ENCODE peak calls at places on chromosomes 13 and 19, in nine cellular contexts. One of them, this sample, is unnamed.

GRCh38 chr19:50427997-50428425 is 4.7 kb upstream of the MYBPC2 start:
- DNase-seq in frontal cortex: peak
- DNase-seq in LoVo: no peak
- DNase-seq in fibroblast of the aortic adventitia: peak
- DNase-seq in head of caudate nucleus: peak
- DNase-seq in IMR-90: peak
- DNase-seq in left lung: peak
- DNase-seq in fibroblast of pulmonary artery: peak
- DNase-seq in HT1080: no peak
- DNase-seq in this sample: peak

GRCh38 chr13:20475927-20476691 is 49.5 kb downstream of the CRYL1 start:
- DNase-seq in LoVo: no peak
- DNase-seq in head of caudate nucleus: no peak
- DNase-seq in left lung: no peak
- DNase-seq in IMR-90: no peak
- DNase-seq in fibroblast of pulmonary artery: no peak
- DNase-seq in frontal cortex: no peak
- DNase-seq in HT1080: peak
- DNase-seq in fibroblast of the aortic adventitia: no peak
- DNase-seq in this sample: no peak

GRCh38 chr13:73223372-73223781 is 164.6 kb downstream of the KLF5 start:
- DNase-seq in head of caudate nucleus: no peak
- DNase-seq in IMR-90: no peak
- DNase-seq in HT1080: no peak
- DNase-seq in LoVo: peak
- DNase-seq in fibroblast of the aortic adventitia: no peak
- DNase-seq in fibroblast of pulmonary artery: no peak
- DNase-seq in left lung: no peak
- DNase-seq in frontal cortex: no peak
- DNase-seq in this sample: no peak

GRCh38 chr13:49300716-49301589 is 53.2 kb downstream of the CDADC1 start:
- DNase-seq in HT1080: peak
- DNase-seq in fibroblast of the aortic adventitia: peak
- DNase-seq in fibroblast of pulmonary artery: peak
- DNase-seq in LoVo: peak
- DNase-seq in left lung: no peak
- DNase-seq in head of caudate nucleus: peak
- DNase-seq in frontal cortex: peak
- DNase-seq in IMR-90: peak
- DNase-seq in this sample: peak

GRCh38 chr13:76245216-76245615 is 609.1 kb downstream of the LMO7 start:
- DNase-seq in fibroblast of the aortic adventitia: no peak
- DNase-seq in left lung: no peak
- DNase-seq in IMR-90: no peak
- DNase-seq in LoVo: no peak
- DNase-seq in fibroblast of pulmonary artery: no peak
- DNase-seq in HT1080: no peak
- DNase-seq in frontal cortex: no peak
- DNase-seq in head of caudate nucleus: no peak
- DNase-seq in this sample: no peak

GRCh38 chr13:113603116-113603710 is 18.7 kb downstream of the TFDP1 start:
- DNase-seq in HT1080: no peak
- DNase-seq in LoVo: no peak
- DNase-seq in fibroblast of pulmonary artery: no peak
- DNase-seq in left lung: peak
- DNase-seq in fibroblast of the aortic adventitia: no peak
- DNase-seq in head of caudate nucleus: no peak
- DNase-seq in IMR-90: no peak
- DNase-seq in frontal cortex: no peak
- DNase-seq in this sample: no peak

GRCh38 chr13:51923983-51924539 is 62.3 kb downstream of the CCDC70 start:
- DNase-seq in HT1080: no peak
- DNase-seq in IMR-90: no peak
- DNase-seq in fibroblast of pulmonary artery: no peak
- DNase-seq in fibroblast of the aortic adventitia: no peak
- DNase-seq in frontal cortex: no peak
- DNase-seq in LoVo: no peak
- DNase-seq in left lung: no peak
- DNase-seq in head of caudate nucleus: no peak
- DNase-seq in this sample: no peak

GRCh38 chr19:7255119-7255518 is 39.1 kb downstream of the INSR start:
- DNase-seq in HT1080: no peak
- DNase-seq in fibroblast of the aortic adventitia: no peak
- DNase-seq in IMR-90: no peak
- DNase-seq in head of caudate nucleus: no peak
- DNase-seq in fibroblast of pulmonary artery: no peak
- DNase-seq in left lung: no peak
- DNase-seq in frontal cortex: no peak
- DNase-seq in LoVo: no peak
- DNase-seq in this sample: no peak

GRCh38 chr13:60463787-60464186 is 66.8 kb downstream of the TDRD3 start:
- DNase-seq in head of caudate nucleus: no peak
- DNase-seq in fibroblast of the aortic adventitia: no peak
- DNase-seq in frontal cortex: no peak
- DNase-seq in fibroblast of pulmonary artery: no peak
- DNase-seq in left lung: no peak
- DNase-seq in HT1080: peak
- DNase-seq in LoVo: no peak
- DNase-seq in IMR-90: no peak
- DNase-seq in this sample: no peak

GRCh38 chr19:6794817-6795431 is 22.4 kb downstream of the VAV1 start:
- DNase-seq in frontal cortex: no peak
- DNase-seq in head of caudate nucleus: no peak
- DNase-seq in left lung: no peak
- DNase-seq in IMR-90: no peak
- DNase-seq in HT1080: peak
- DNase-seq in LoVo: no peak
- DNase-seq in fibroblast of pulmonary artery: no peak
- DNase-seq in fibroblast of the aortic adventitia: no peak
- DNase-seq in this sample: no peak